ENCODE peak calls at places on chromosomes 4 and X, in five cellular contexts. N is cardiac fibroblast; Z is CD8-positive, alpha-beta T cell; D is breast epithelium; M is upper lobe of left lung. Q is an unnamed sample.

GRCh38 chr4:172887959-172888358 is 280.7 kb upstream of the GALNT7 start:
- DNase-seq in M (no peak), N (no peak), D (no peak), Z (no peak), Q (no peak)

GRCh38 chrX:100654256-100654655 is 10.3 kb downstream of the SRPX2 start:
- DNase-seq in M (no peak), N (peak), D (no peak), Z (no peak), Q (no peak)

GRCh38 chr4:174631901-174632758 is 109.8 kb upstream of the HPGD start:
- DNase-seq in D (no peak), Z (no peak), M (no peak), N (peak), Q (peak)

GRCh38 chrX:23756165-23756564 is 13.1 kb upstream of the ACOT9 start:
- DNase-seq in Z (peak), D (no peak), N (peak), M (peak), Q (no peak)

GRCh38 chrX:154470434-154470833 is 8.6 kb downstream of the LAGE3 start:
- DNase-seq in N (no peak), M (no peak), D (no peak), Z (no peak), Q (no peak)

GRCh38 chrX:135384161-135384836 is 37.4 kb upstream of the SMIM10L2A start:
- DNase-seq in Z (peak), M (no peak), N (no peak), D (no peak), Q (no peak)

GRCh38 chrX:23699636-23700194 is 32.4 kb downstream of the PRDX4 start:
- DNase-seq in N (peak), D (no peak), M (peak), Z (peak), Q (no peak)

GRCh38 chr4:40722576-40723161 is 27.1 kb upstream of the NSUN7 start:
- DNase-seq in D (no peak), M (peak), Z (no peak), N (no peak), Q (no peak)

GRCh38 chr4:10237131-10237530 is 120.5 kb upstream of the WDR1 start:
- DNase-seq in D (no peak), M (no peak), Z (no peak), N (no peak), Q (no peak)

GRCh38 chrX:144006811-144007210 is 122.9 kb downstream of the UBE2NL start:
- DNase-seq in Z (no peak), M (no peak), N (peak), D (no peak), Q (peak)

GRCh38 chr4:53121304-53121865 is 244.5 kb downstream of the SCFD2 start:
- DNase-seq in Z (no peak), M (no peak), D (no peak), N (no peak), Q (no peak)

GRCh38 chrX:134622056-134622812 is 36.0 kb downstream of the PLAC1 start:
- DNase-seq in M (no peak), D (no peak), N (peak), Z (no peak), Q (peak)

GRCh38 chrX:131792789-131793462 is 230.2 kb upstream of the STK26 start:
- DNase-seq in Z (peak), D (no peak), M (peak), N (peak), Q (no peak)

GRCh38 chr4:36269116-36269515 is 12.3 kb upstream of the DTHD1 start:
- DNase-seq in D (no peak), N (peak), Z (peak), M (no peak), Q (no peak)

GRCh38 chr4:150943831-150944230 is 71.3 kb downstream of the LRBA start:
- DNase-seq in D (no peak), N (no peak), Z (no peak), M (no peak), Q (no peak)

GRCh38 chr4:5816101-5816500 is 76.8 kb downstream of the CRMP1 start:
- DNase-seq in D (peak), N (no peak), M (no peak), Z (no peak), Q (no peak)

GRCh38 chr4:5812506-5813229 is 80.2 kb downstream of the CRMP1 start:
- DNase-seq in N (peak), Z (no peak), D (peak), M (no peak), Q (peak)

GRCh38 chr4:5814421-5814820 is 78.5 kb downstream of the CRMP1 start:
- DNase-seq in Z (no peak), D (peak), N (no peak), M (no peak), Q (no peak)

GRCh38 chr4:5815641-5816040 is 77.2 kb downstream of the CRMP1 start:
- DNase-seq in Z (no peak), N (no peak), D (no peak), M (no peak), Q (no peak)

GRCh38 chr4:5813882-5814255 is 79.0 kb downstream of the CRMP1 start:
- DNase-seq in D (no peak), Z (no peak), M (no peak), N (no peak), Q (no peak)
- H3K4me3 ChIP-seq in D (no peak), Z (no peak), M (no peak), N (no peak), Q (no peak)

GRCh38 chrX:119186763-119187162 is 49.3 kb upstream of the PGRMC1 start:
- DNase-seq in Z (no peak), M (no peak), N (no peak), D (no peak), Q (no peak)
- H3K4me3 ChIP-seq in Z (no peak), M (no peak), N (no peak), D (no peak), Q (no peak)

GRCh38 chr4:152817331-152817730 is 37.6 kb downstream of the ARFIP1 start:
- DNase-seq in Z (no peak), M (no peak), N (peak), D (no peak), Q (no peak)

GRCh38 chr4:152810715-152811287 is 31.0 kb downstream of the ARFIP1 start:
- DNase-seq in N (no peak), Z (no peak), D (no peak), M (no peak), Q (no peak)

GRCh38 chr4:152819026-152819645 is 39.4 kb downstream of the ARFIP1 start:
- DNase-seq in Z (no peak), N (no peak), M (no peak), D (no peak), Q (no peak)

GRCh38 chr4:152820073-152820472 is 40.3 kb downstream of the ARFIP1 start:
- DNase-seq in D (no peak), Z (no peak), M (no peak), N (no peak), Q (no peak)

DNA sequence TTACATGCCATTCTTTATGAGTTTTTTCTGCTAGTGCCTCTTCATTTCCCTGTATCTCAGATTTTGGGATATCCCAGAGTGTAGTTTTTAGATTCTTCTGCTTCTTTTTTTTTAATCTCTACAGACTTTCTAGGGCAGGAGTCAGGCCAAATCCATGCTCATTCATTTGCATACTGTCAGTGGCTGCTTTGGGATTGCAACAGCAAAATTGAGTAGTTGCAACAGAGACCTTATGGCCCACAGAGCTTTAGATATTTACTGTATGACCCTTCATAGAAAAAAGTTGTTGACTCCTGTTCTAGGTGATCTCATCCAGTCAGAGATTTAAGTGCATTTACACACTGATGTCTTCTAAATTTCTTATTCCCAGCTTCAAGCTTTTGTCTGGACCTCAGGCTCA is 35.3 kb downstream of the ARFIP1 start:
- DNase-seq in Z (no peak), D (no peak), N (peak), M (no peak), Q (peak)
- H3K4me3 ChIP-seq in Z (no peak), D (no peak), N (no peak), M (no peak), Q (no peak)

GRCh38 chr4:1721003-1721665 is at the start of the genes TACC3 and TMEM129:
- DNase-seq in N (peak), Z (peak), D (peak), M (peak), Q (peak)

GRCh38 chr4:1720163-1720983 is 750 bp downstream of the TMEM129 start:
- DNase-seq in Z (peak), D (no peak), M (peak), N (peak), Q (no peak)

GRCh38 chr4:1717129-1718094 is 3.7 kb downstream of the TMEM129 start:
- DNase-seq in D (no peak), M (no peak), N (no peak), Z (no peak), Q (no peak)

GRCh38 chr4:1716065-1716945 is 4.2 kb upstream of the SLBP start:
- DNase-seq in N (no peak), D (no peak), Z (no peak), M (no peak), Q (no peak)

DNA sequence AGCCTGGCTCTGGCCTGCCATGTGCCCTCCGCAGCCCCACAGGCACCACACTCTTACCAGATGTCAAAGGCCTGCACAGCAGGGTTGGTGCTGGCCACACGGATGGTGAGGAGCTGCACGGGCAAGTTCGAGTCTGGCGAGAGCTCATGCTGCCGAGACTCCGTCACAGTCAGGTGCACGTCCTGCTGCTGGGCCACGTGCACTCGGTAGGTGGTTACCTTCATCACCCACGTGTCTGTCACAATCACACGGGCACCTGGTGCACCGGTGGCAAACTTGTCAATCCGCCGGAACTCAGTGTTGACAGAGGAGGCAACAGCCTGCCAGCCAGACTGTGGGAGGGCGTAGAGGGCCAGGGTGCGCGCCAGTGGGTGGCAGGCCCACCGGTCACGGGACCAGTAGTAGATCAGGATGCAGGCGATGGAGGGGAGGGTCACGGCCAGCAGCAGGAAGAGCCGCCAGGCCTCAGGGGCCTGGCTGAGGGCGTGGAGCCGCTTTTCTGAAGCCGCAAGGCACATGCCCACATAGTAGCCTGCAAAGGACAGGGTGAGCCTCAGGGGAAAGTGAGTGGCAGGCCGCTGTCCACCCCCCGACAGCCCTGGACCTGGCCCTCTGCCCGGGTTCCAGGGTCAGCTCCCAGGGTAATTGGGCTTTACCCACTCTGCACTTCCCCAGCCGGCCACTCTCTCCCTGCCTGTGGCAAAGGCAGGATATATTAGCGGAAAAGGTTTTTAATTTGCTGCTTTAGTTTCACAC is 2.9 kb downstream of the TMEM129 start:
- DNase-seq in D (no peak), N (no peak), Z (no peak), M (no peak), Q (no peak)
- H3K4me3 ChIP-seq in D (no peak), N (no peak), Z (no peak), M (no peak), Q (no peak)

DNA sequence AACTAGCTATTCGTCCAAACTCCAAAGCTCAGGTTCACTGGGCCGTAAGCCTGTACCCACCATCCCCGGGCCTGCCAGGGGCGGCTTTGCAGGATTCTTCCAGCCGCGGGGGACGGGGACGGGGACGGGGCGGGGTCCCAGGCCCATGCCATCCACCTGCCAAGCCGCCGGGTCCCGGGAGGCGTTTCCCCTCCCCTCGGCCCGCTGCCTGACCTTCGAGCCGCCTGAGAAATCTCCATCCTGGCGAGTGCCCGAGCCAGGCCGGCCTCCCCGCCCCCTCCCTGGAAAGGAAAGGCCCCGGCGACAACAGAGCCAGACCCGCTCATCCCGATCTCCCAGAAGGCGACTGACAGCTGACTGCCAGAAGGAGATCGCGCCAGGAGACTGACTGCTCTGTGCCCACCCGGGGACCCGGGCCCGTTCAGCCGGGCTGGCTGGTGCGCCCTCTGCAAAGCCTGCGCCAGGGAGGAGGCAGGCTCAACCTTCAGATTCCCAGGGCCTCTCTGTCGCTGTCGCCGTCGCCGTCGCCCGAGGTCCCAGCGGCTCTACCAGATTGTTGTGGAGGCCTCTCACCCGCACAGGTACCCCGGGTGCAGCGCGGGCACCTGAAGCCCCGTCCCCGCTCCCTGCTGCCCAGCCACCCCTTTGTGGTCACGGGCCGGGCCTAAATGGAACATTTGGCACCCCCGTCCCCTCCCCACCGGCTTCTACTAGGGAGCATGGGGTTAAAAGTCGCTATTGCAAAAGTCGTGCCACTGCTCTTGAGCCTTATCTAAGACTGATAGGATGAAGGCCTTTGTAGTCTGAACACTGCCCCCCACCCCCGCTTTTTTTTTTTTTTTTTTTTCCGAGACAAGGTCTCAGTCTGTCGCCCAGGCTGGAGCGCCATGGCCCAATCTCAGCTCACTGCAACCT is at the start of gene RGN:
- DNase-seq in N (no peak), D (no peak), Z (no peak), M (no peak), Q (no peak)
- H3K4me3 ChIP-seq in N (peak), D (peak), Z (no peak), M (no peak), Q (peak)

DNA sequence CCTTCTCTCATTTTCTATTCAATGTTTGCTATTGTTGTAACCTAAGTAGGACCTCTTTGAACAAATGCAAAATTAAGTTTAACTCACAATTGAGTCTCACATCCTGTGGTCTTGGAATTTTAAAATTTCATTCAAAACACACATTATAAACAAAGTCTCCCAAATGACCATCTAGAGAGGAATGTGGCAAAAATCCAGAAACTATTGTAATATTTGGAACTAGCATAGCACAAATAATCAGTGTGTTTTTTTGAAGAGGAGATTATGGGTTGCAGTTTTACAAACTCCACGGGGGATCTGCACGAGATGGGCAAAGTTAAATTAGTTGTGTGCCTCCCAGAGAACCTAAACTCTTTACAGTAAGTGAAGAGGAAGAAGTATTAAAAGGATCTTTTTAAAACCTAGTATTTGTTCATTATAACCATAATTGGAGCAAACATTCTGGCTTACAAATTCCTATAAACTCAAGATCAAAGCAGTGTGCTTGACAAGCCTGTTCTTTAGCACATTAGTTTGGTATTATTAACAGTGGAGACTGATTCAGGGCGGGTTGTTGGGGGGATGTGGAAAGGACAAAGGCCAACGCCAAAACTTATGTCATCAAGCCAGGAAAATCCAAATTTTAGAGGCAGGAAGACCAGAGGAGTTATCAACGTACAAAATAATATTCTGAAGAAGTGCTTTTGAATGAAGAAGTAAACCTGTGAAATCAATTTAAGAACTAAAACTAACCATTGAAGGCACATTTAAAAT is 22.4 kb upstream of the RBPJ start:
- DNase-seq in D (no peak), N (peak), Z (no peak), M (no peak), Q (no peak)
- H3K4me3 ChIP-seq in D (no peak), N (no peak), Z (no peak), M (no peak), Q (no peak)

GRCh38 chr4:72377491-72378194 is 191.4 kb downstream of the ADAMTS3 start:
- DNase-seq in Z (no peak), M (no peak), N (peak), D (no peak), Q (no peak)
- H3K4me3 ChIP-seq in Z (no peak), M (no peak), N (no peak), D (no peak), Q (no peak)

GRCh38 chrX:7059214-7059838 is 88.2 kb upstream of the STS start:
- DNase-seq in N (no peak), M (no peak), Z (no peak), D (no peak), Q (no peak)
- H3K4me3 ChIP-seq in N (no peak), M (no peak), Z (no peak), D (no peak), Q (no peak)

GRCh38 chr4:91058345-91058744 is 931.2 kb downstream of the CCSER1 start:
- DNase-seq in D (no peak), M (no peak), Z (no peak), N (peak), Q (no peak)

DNA sequence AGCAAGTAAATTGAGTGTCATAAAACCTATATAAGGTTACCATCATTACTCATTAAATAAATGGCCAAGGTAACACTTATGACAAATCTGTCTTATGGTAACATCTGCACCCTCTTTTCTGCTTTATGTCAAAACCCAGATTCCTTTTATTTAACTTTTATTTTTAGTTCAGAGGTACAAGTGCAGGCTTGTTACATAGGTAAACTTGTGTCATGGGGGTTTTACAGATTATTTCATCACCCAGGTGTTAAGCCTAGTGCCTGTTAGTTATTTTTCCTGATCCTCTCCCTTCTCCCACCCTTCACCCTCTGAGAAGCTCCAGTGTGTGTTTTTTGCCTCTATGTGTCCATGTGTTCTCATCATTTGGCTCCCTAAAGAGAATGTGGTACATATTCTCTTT is 930.7 kb downstream of the CCSER1 start:
- DNase-seq in Z (no peak), N (no peak), M (no peak), D (no peak), Q (no peak)
- H3K4me3 ChIP-seq in Z (no peak), N (no peak), M (no peak), D (no peak), Q (no peak)